ENCODE peak calls at places on chromosomes 7 and 10, in ten cellular contexts. One of them, this sample, is unnamed.

GRCh38 chr10:66823301-66823700 is 102.5 kb upstream of the LRRTM3 start:
- DNase-seq in NCI-H187 treated with DMSO at 0.1 percent for 48 hours: no peak
- DNase-seq in T-cell: no peak
- DNase-seq in ELR: no peak
- DNase-seq in SW 1271: no peak
- DNase-seq in AG04449: no peak
- DNase-seq in LoVo: no peak
- DNase-seq in kidney tubule cell: no peak
- DNase-seq in uterus: no peak
- DNase-seq in anterior cingulate cortex: no peak
- DNase-seq in this sample: no peak

GRCh38 chr10:30724296-30724695 is 94.7 kb upstream of the LYZL2 start:
- DNase-seq in AG04449: no peak
- DNase-seq in NCI-H187 treated with DMSO at 0.1 percent for 48 hours: no peak
- DNase-seq in kidney tubule cell: no peak
- DNase-seq in T-cell: no peak
- DNase-seq in uterus: no peak
- DNase-seq in LoVo: no peak
- DNase-seq in anterior cingulate cortex: no peak
- DNase-seq in SW 1271: no peak
- DNase-seq in ELR: no peak
- DNase-seq in this sample: no peak

GRCh38 chr10:6204341-6205191 is 1.8 kb downstream of the PFKFB3 start:
- DNase-seq in T-cell: no peak
- DNase-seq in AG04449: peak
- DNase-seq in anterior cingulate cortex: peak
- DNase-seq in ELR: peak
- DNase-seq in LoVo: no peak
- DNase-seq in kidney tubule cell: peak
- DNase-seq in uterus: peak
- DNase-seq in SW 1271: peak
- DNase-seq in NCI-H187 treated with DMSO at 0.1 percent for 48 hours: no peak
- DNase-seq in this sample: no peak

GRCh38 chr10:132465193-132465888 is 68.3 kb downstream of the PWWP2B start:
- DNase-seq in anterior cingulate cortex: no peak
- DNase-seq in NCI-H187 treated with DMSO at 0.1 percent for 48 hours: no peak
- DNase-seq in SW 1271: no peak
- DNase-seq in kidney tubule cell: no peak
- DNase-seq in ELR: no peak
- DNase-seq in uterus: no peak
- DNase-seq in T-cell: no peak
- DNase-seq in LoVo: no peak
- DNase-seq in AG04449: no peak
- DNase-seq in this sample: no peak

GRCh38 chr7:120805636-120806388 is 52.1 kb downstream of the TSPAN12 start:
- DNase-seq in ELR: peak
- DNase-seq in NCI-H187 treated with DMSO at 0.1 percent for 48 hours: peak
- DNase-seq in kidney tubule cell: peak
- DNase-seq in LoVo: peak
- DNase-seq in anterior cingulate cortex: no peak
- DNase-seq in T-cell: peak
- DNase-seq in uterus: peak
- DNase-seq in AG04449: no peak
- DNase-seq in SW 1271: peak
- DNase-seq in this sample: peak

GRCh38 chr10:74255800-74256422 is 104.9 kb downstream of the ADK start:
- DNase-seq in kidney tubule cell: no peak
- DNase-seq in NCI-H187 treated with DMSO at 0.1 percent for 48 hours: no peak
- DNase-seq in SW 1271: no peak
- DNase-seq in uterus: no peak
- DNase-seq in AG04449: no peak
- DNase-seq in LoVo: no peak
- DNase-seq in anterior cingulate cortex: no peak
- DNase-seq in T-cell: no peak
- DNase-seq in ELR: no peak
- DNase-seq in this sample: no peak

GRCh38 chr10:12631216-12631615 is 281.9 kb downstream of the CAMK1D start:
- DNase-seq in AG04449: no peak
- DNase-seq in kidney tubule cell: no peak
- DNase-seq in uterus: no peak
- DNase-seq in LoVo: peak
- DNase-seq in T-cell: no peak
- DNase-seq in ELR: no peak
- DNase-seq in NCI-H187 treated with DMSO at 0.1 percent for 48 hours: no peak
- DNase-seq in SW 1271: no peak
- DNase-seq in anterior cingulate cortex: no peak
- DNase-seq in this sample: no peak

GRCh38 chr10:20228748-20229147 is 412.5 kb downstream of the PLXDC2 start:
- DNase-seq in T-cell: no peak
- DNase-seq in uterus: no peak
- DNase-seq in NCI-H187 treated with DMSO at 0.1 percent for 48 hours: no peak
- DNase-seq in SW 1271: no peak
- DNase-seq in anterior cingulate cortex: no peak
- DNase-seq in kidney tubule cell: no peak
- DNase-seq in LoVo: no peak
- DNase-seq in AG04449: no peak
- DNase-seq in ELR: no peak
- DNase-seq in this sample: no peak

GRCh38 chr7:106108988-106109387 is 3.1 kb downstream of the SYPL1 start:
- DNase-seq in SW 1271: no peak
- DNase-seq in LoVo: no peak
- DNase-seq in T-cell: no peak
- DNase-seq in anterior cingulate cortex: no peak
- DNase-seq in NCI-H187 treated with DMSO at 0.1 percent for 48 hours: no peak
- DNase-seq in uterus: no peak
- DNase-seq in ELR: no peak
- DNase-seq in AG04449: no peak
- DNase-seq in kidney tubule cell: no peak
- DNase-seq in this sample: no peak

GRCh38 chr10:119521443-119522204 is 20.9 kb downstream of the RGS10 start:
- DNase-seq in AG04449: no peak
- DNase-seq in T-cell: no peak
- DNase-seq in kidney tubule cell: peak
- DNase-seq in NCI-H187 treated with DMSO at 0.1 percent for 48 hours: no peak
- DNase-seq in SW 1271: peak
- DNase-seq in uterus: no peak
- DNase-seq in anterior cingulate cortex: no peak
- DNase-seq in LoVo: peak
- DNase-seq in ELR: peak
- DNase-seq in this sample: no peak

GRCh38 chr7:618539-619355 is 99.1 kb upstream of the PDGFA start:
- DNase-seq in LoVo: no peak
- DNase-seq in uterus: no peak
- DNase-seq in T-cell: peak
- DNase-seq in AG04449: no peak
- DNase-seq in ELR: no peak
- DNase-seq in SW 1271: no peak
- DNase-seq in NCI-H187 treated with DMSO at 0.1 percent for 48 hours: no peak
- DNase-seq in kidney tubule cell: no peak
- DNase-seq in anterior cingulate cortex: no peak
- DNase-seq in this sample: no peak

GRCh38 chr7:106717997-106718871 is 57.3 kb upstream of the CCDC71L start:
- DNase-seq in ELR: peak
- DNase-seq in T-cell: peak
- DNase-seq in LoVo: peak
- DNase-seq in AG04449: peak
- DNase-seq in uterus: peak
- DNase-seq in kidney tubule cell: peak
- DNase-seq in anterior cingulate cortex: no peak
- DNase-seq in SW 1271: peak
- DNase-seq in NCI-H187 treated with DMSO at 0.1 percent for 48 hours: no peak
- DNase-seq in this sample: peak

GRCh38 chr10:118993214-118993613 is 36.3 kb upstream of the NANOS1 start:
- DNase-seq in ELR: no peak
- DNase-seq in LoVo: no peak
- DNase-seq in T-cell: no peak
- DNase-seq in AG04449: no peak
- DNase-seq in SW 1271: no peak
- DNase-seq in kidney tubule cell: no peak
- DNase-seq in uterus: no peak
- DNase-seq in anterior cingulate cortex: no peak
- DNase-seq in NCI-H187 treated with DMSO at 0.1 percent for 48 hours: no peak
- DNase-seq in this sample: no peak

GRCh38 chr10:75042292-75042974 is 69.0 kb upstream of the SAMD8 start:
- DNase-seq in uterus: no peak
- DNase-seq in T-cell: no peak
- DNase-seq in NCI-H187 treated with DMSO at 0.1 percent for 48 hours: no peak
- DNase-seq in SW 1271: no peak
- DNase-seq in AG04449: no peak
- DNase-seq in ELR: peak
- DNase-seq in kidney tubule cell: peak
- DNase-seq in LoVo: no peak
- DNase-seq in anterior cingulate cortex: no peak
- DNase-seq in this sample: no peak

GRCh38 chr7:50662059-50662689 is 97.0 kb upstream of the DDC start:
- DNase-seq in uterus: no peak
- DNase-seq in ELR: no peak
- DNase-seq in AG04449: no peak
- DNase-seq in NCI-H187 treated with DMSO at 0.1 percent for 48 hours: no peak
- DNase-seq in LoVo: no peak
- DNase-seq in anterior cingulate cortex: no peak
- DNase-seq in kidney tubule cell: peak
- DNase-seq in SW 1271: no peak
- DNase-seq in T-cell: peak
- DNase-seq in this sample: no peak

GRCh38 chr7:138186951-138187351 is 110.7 kb downstream of the AKR1D1 start:
- DNase-seq in NCI-H187 treated with DMSO at 0.1 percent for 48 hours: no peak
- DNase-seq in kidney tubule cell: peak
- DNase-seq in anterior cingulate cortex: no peak
- DNase-seq in ELR: peak
- DNase-seq in uterus: no peak
- DNase-seq in SW 1271: no peak
- DNase-seq in T-cell: no peak
- DNase-seq in AG04449: no peak
- DNase-seq in LoVo: peak
- DNase-seq in this sample: no peak

GRCh38 chr10:75070478-75071163 is 40.8 kb upstream of the SAMD8 start:
- DNase-seq in ELR: no peak
- DNase-seq in anterior cingulate cortex: no peak
- DNase-seq in LoVo: no peak
- DNase-seq in uterus: no peak
- DNase-seq in SW 1271: no peak
- DNase-seq in AG04449: no peak
- DNase-seq in NCI-H187 treated with DMSO at 0.1 percent for 48 hours: no peak
- DNase-seq in kidney tubule cell: no peak
- DNase-seq in T-cell: no peak
- DNase-seq in this sample: no peak

GRCh38 chr10:71255817-71256660 is 43.7 kb downstream of the UNC5B start:
- DNase-seq in SW 1271: no peak
- DNase-seq in AG04449: no peak
- DNase-seq in anterior cingulate cortex: no peak
- DNase-seq in kidney tubule cell: peak
- DNase-seq in NCI-H187 treated with DMSO at 0.1 percent for 48 hours: no peak
- DNase-seq in LoVo: peak
- DNase-seq in T-cell: no peak
- DNase-seq in uterus: peak
- DNase-seq in ELR: peak
- DNase-seq in this sample: no peak

GRCh38 chr7:108358553-108358952 is 97.7 kb downstream of the NRCAM start:
- DNase-seq in T-cell: no peak
- DNase-seq in kidney tubule cell: peak
- DNase-seq in ELR: peak
- DNase-seq in NCI-H187 treated with DMSO at 0.1 percent for 48 hours: peak
- DNase-seq in AG04449: peak
- DNase-seq in SW 1271: no peak
- DNase-seq in anterior cingulate cortex: no peak
- DNase-seq in uterus: no peak
- DNase-seq in LoVo: peak
- DNase-seq in this sample: no peak

GRCh38 chr10:124695259-124695658 is 48.9 kb downstream of the FAM53B start:
- DNase-seq in kidney tubule cell: no peak
- DNase-seq in AG04449: no peak
- DNase-seq in anterior cingulate cortex: no peak
- DNase-seq in SW 1271: no peak
- DNase-seq in uterus: no peak
- DNase-seq in LoVo: no peak
- DNase-seq in T-cell: no peak
- DNase-seq in NCI-H187 treated with DMSO at 0.1 percent for 48 hours: no peak
- DNase-seq in ELR: no peak
- DNase-seq in this sample: no peak

GRCh38 chr7:154231732-154232131 is 179.5 kb downstream of the DPP6 start:
- DNase-seq in kidney tubule cell: no peak
- DNase-seq in LoVo: no peak
- DNase-seq in T-cell: no peak
- DNase-seq in AG04449: no peak
- DNase-seq in SW 1271: no peak
- DNase-seq in anterior cingulate cortex: no peak
- DNase-seq in NCI-H187 treated with DMSO at 0.1 percent for 48 hours: no peak
- DNase-seq in uterus: no peak
- DNase-seq in ELR: no peak
- DNase-seq in this sample: no peak

GRCh38 chr10:125691160-125691981 is 8.4 kb upstream of the TEX36 start:
- DNase-seq in LoVo: peak
- DNase-seq in SW 1271: no peak
- DNase-seq in anterior cingulate cortex: no peak
- DNase-seq in NCI-H187 treated with DMSO at 0.1 percent for 48 hours: no peak
- DNase-seq in T-cell: no peak
- DNase-seq in kidney tubule cell: peak
- DNase-seq in AG04449: no peak
- DNase-seq in uterus: no peak
- DNase-seq in ELR: peak
- DNase-seq in this sample: no peak

GRCh38 chr10:21372651-21373410 is 152.7 kb downstream of the SKIDA1 start:
- DNase-seq in AG04449: peak
- DNase-seq in SW 1271: peak
- DNase-seq in ELR: peak
- DNase-seq in anterior cingulate cortex: no peak
- DNase-seq in T-cell: peak
- DNase-seq in kidney tubule cell: peak
- DNase-seq in uterus: peak
- DNase-seq in LoVo: peak
- DNase-seq in NCI-H187 treated with DMSO at 0.1 percent for 48 hours: peak
- DNase-seq in this sample: peak

GRCh38 chr10:103066141-103067098 is 126.7 kb downstream of the NT5C2 start:
- DNase-seq in T-cell: no peak
- DNase-seq in AG04449: no peak
- DNase-seq in LoVo: no peak
- DNase-seq in SW 1271: no peak
- DNase-seq in uterus: no peak
- DNase-seq in anterior cingulate cortex: no peak
- DNase-seq in NCI-H187 treated with DMSO at 0.1 percent for 48 hours: no peak
- DNase-seq in ELR: no peak
- DNase-seq in kidney tubule cell: no peak
- DNase-seq in this sample: no peak